ENCODE peak calls at places on chromosomes 2 and 18, in ten cellular contexts. C is activated CD8-positive, alpha-beta memory T cell treated with anti-CD3 and anti-CD28 coated beads, Interleukin-2, amount 50 U/mL, for 48 hours; M is mucosa of gallbladder; G is activated T-cell treated with anti-CD3 and anti-CD28 coated beads for 4 hours; Y is tibial artery; O is left cardiac atrium; D is EL; S is ecto neural progenitor cell; Z is stimulated activated CD4-positive, alpha-beta T cell treated with anti-CD3 and anti-CD28 coated beads, Interleukin-1b, Interleukin-23, amount 100 ng/mL, for 24 hours; J is astrocyte of the cerebellum. N is an unnamed sample.

GRCh38 chr2:147782521-147782920 is 62.3 kb upstream of the ACVR2A start:
- DNase-seq in C (no peak), M (no peak), G (no peak), Y (no peak), O (no peak), D (peak; percentile 49), S (no peak), Z (no peak), J (peak; percentile 11), N (no peak)

GRCh38 chr2:239717706-239718105 is 307.4 kb downstream of the NDUFA10 start:
- DNase-seq in C (no peak), M (no peak), G (no peak), Y (peak; percentile 51), O (no peak), D (no peak), S (peak; percentile 43), Z (no peak), J (no peak), N (no peak)

GRCh38 chr2:191319181-191319580 is 74.0 kb downstream of the MYO1B start:
- DNase-seq in C (no peak), M (no peak), G (no peak), Y (no peak), O (no peak), D (peak; percentile 67), S (no peak), Z (no peak), J (no peak), N (no peak)

GRCh38 chr2:196153480-196153879 is 17.9 kb downstream of the STK17B start:
- DNase-seq in C (no peak), M (no peak), G (no peak), Y (no peak), O (no peak), D (no peak), S (no peak), Z (no peak), J (no peak), N (no peak)

GRCh38 chr2:217804338-217804737 is 198.5 kb downstream of the TNS1 start:
- DNase-seq in C (no peak), M (no peak), G (no peak), Y (peak; percentile 68), O (no peak), D (no peak), S (no peak), Z (no peak), J (no peak), N (no peak)

GRCh38 chr2:39530423-39530866 is 93.4 kb upstream of the MAP4K3 start:
- DNase-seq in C (no peak), M (no peak), G (no peak), Y (no peak), O (no peak), D (peak; percentile 69), S (no peak), Z (no peak), J (no peak), N (no peak)

GRCh38 chr18:76445275-76445674 is 49.8 kb downstream of the ZNF516 start:
- DNase-seq in C (no peak), M (no peak), G (no peak), Y (no peak), O (no peak), D (peak; percentile 86), S (no peak), Z (no peak), J (peak; percentile 66), N (no peak)

GRCh38 chr2:120910956-120911951 is 175.6 kb downstream of the GLI2 start:
- DNase-seq in C (no peak), M (no peak), G (no peak), Y (no peak), O (no peak), D (peak; percentile 77), S (no peak), Z (no peak), J (no peak), N (no peak)

GRCh38 chr18:1999387-1999786 is 571.9 kb downstream of the METTL4 start:
- DNase-seq in C (no peak), M (no peak), G (no peak), Y (no peak), O (no peak), D (no peak), S (no peak), Z (no peak), J (no peak), N (no peak)

GRCh38 chr18:74241426-74241825 is 50.3 kb downstream of the CYB5A start:
- DNase-seq in C (no peak), M (no peak), G (no peak), Y (no peak), O (no peak), D (no peak), S (no peak), Z (no peak), J (no peak), N (no peak)

GRCh38 chr2:51387235-51387634 is 355.3 kb upstream of the NRXN1 start:
- DNase-seq in C (no peak), M (no peak), G (no peak), Y (no peak), O (no peak), D (peak; percentile 1), S (no peak), Z (no peak), J (peak; percentile 59), N (no peak)

GRCh38 chr2:24285484-24286152 is 74.7 kb downstream of the ITSN2 start:
- DNase-seq in C (no peak), M (no peak), G (no peak), Y (no peak), O (no peak), D (no peak), S (no peak), Z (no peak), J (no peak), N (no peak)

GRCh38 chr18:65606551-65607130 is 144.2 kb upstream of the CDH7 start:
- DNase-seq in C (no peak), M (no peak), G (no peak), Y (no peak), O (no peak), D (no peak), S (no peak), Z (no peak), J (no peak), N (no peak)

GRCh38 chr2:159867557-159868330 is 69.7 kb upstream of the CD302 start:
- DNase-seq in C (no peak), M (no peak), G (no peak), Y (no peak), O (no peak), D (no peak), S (no peak), Z (no peak), J (no peak), N (no peak)

GRCh38 chr2:24907106-24907505 is 12.9 kb downstream of the ADCY3 start:
- DNase-seq in C (no peak), M (no peak), G (no peak), Y (peak; percentile 34), O (no peak), D (no peak), S (no peak), Z (no peak), J (no peak), N (no peak)

GRCh38 chr2:54692556-54692955 is 30.9 kb upstream of the EML6 start:
- DNase-seq in C (no peak), M (no peak), G (no peak), Y (no peak), O (no peak), D (no peak), S (no peak), Z (no peak), J (no peak), N (no peak)

GRCh38 chr18:55124078-55124477 is 164.8 kb upstream of the CCDC68 start:
- DNase-seq in C (no peak), M (no peak), G (no peak), Y (no peak), O (peak; percentile 23), D (peak; percentile 71), S (no peak), Z (no peak), J (peak; percentile 52), N (no peak)

GRCh38 chr2:108825736-108826135 is 39.2 kb downstream of the CCDC138 start:
- DNase-seq in C (no peak), M (no peak), G (no peak), Y (no peak), O (no peak), D (no peak), S (no peak), Z (no peak), J (no peak), N (no peak)

GRCh38 chr18:55605820-55606252 is 17.8 kb upstream of the TCF4 start:
- DNase-seq in C (no peak), M (no peak), G (no peak), Y (no peak), O (no peak), D (no peak), S (no peak), Z (no peak), J (no peak), N (no peak)

GRCh38 chr2:232260075-232260474 is 118.5 kb upstream of the ALPP start:
- DNase-seq in C (no peak), M (no peak), G (no peak), Y (no peak), O (no peak), D (peak; percentile 95), S (no peak), Z (no peak), J (peak; percentile 93), N (no peak)

GRCh38 chr2:215693269-215693998 is 257.6 kb upstream of the FN1 start:
- DNase-seq in C (no peak), M (peak; percentile 45), G (no peak), Y (no peak), O (no peak), D (peak; percentile 83), S (no peak), Z (no peak), J (peak; percentile 78), N (no peak)

GRCh38 chr18:66534110-66534509 is 69.8 kb downstream of the CDH19 start:
- DNase-seq in C (no peak), M (no peak), G (no peak), Y (no peak), O (no peak), D (no peak), S (no peak), Z (no peak), J (no peak), N (no peak)

GRCh38 chr2:28507806-28508764 is 12.2 kb downstream of the PLB1 start:
- DNase-seq in C (peak; percentile 62), M (peak; percentile 31), G (no peak), Y (no peak), O (no peak), D (peak; percentile 7), S (no peak), Z (no peak), J (no peak), N (no peak)